ENCODE peak calls at places on chromosomes 11 and 22, in ten cellular contexts. J, I, T, L, Q, B, V, F, C and M are unnamed samples.

GRCh38 chr11:3181722-3182461 is 16.8 kb upstream of the OSBPL5 start:
- DNase-seq in J (no peak), I (no peak), L (no peak), C (peak), Q (no peak), B (no peak), V (no peak), F (peak), T (no peak), M (no peak)

GRCh38 chr11:76543006-76543703 is 98.3 kb downstream of the EMSY start:
- DNase-seq in B (peak), Q (no peak), L (no peak), V (no peak), F (no peak), C (no peak), T (no peak), J (no peak), I (no peak), M (no peak)

GRCh38 chr22:23847310-23847920 is 8.6 kb upstream of the DERL3 start:
- DNase-seq in C (no peak), I (no peak), Q (no peak), T (no peak), B (no peak), V (no peak), F (no peak), J (no peak), L (no peak), M (no peak)

GRCh38 chr11:74366576-74366975 is 31.7 kb downstream of the PGM2L1 start:
- DNase-seq in L (peak), F (peak), V (no peak), I (no peak), B (peak), Q (peak), T (no peak), J (no peak), C (no peak), M (no peak)

GRCh38 chr11:88404932-88405710 is 67.6 kb upstream of the CTSC start:
- DNase-seq in L (no peak), B (no peak), J (no peak), I (no peak), V (no peak), T (no peak), C (no peak), Q (no peak), F (no peak), M (no peak)

GRCh38 chr11:85040166-85040565 is 587.0 kb downstream of the DLG2 start:
- DNase-seq in C (no peak), B (peak), F (no peak), L (peak), V (no peak), T (no peak), Q (peak), J (no peak), I (no peak), M (no peak)

GRCh38 chr22:46791201-46791731 is 28.8 kb downstream of the TBC1D22A start:
- DNase-seq in V (peak), T (peak), B (peak), C (no peak), I (no peak), J (no peak), F (no peak), Q (peak), L (no peak), M (no peak)

GRCh38 chr11:16871368-16871767 is 132.9 kb downstream of the C11orf58 start:
- DNase-seq in T (no peak), F (no peak), I (no peak), V (no peak), L (no peak), B (no peak), C (no peak), Q (no peak), J (no peak), M (no peak)

GRCh38 chr22:45529966-45530575 is 27.4 kb downstream of the FBLN1 start:
- DNase-seq in T (no peak), C (no peak), Q (peak), B (peak), V (no peak), I (no peak), J (no peak), L (peak), F (no peak), M (no peak)

GRCh38 chr11:35138606-35138948 is 394 bp upstream of the CD44 start:
- DNase-seq in F (no peak), B (no peak), V (no peak), C (no peak), L (no peak), I (no peak), J (no peak), Q (no peak), T (no peak), M (no peak)

GRCh38 chr11:1832989-1833365 is 1.8 kb upstream of the SYT8 start:
- DNase-seq in T (no peak), C (peak), V (no peak), L (no peak), Q (no peak), F (peak), J (no peak), I (peak), B (no peak), M (no peak)

GRCh38 chr11:82974135-82974534 is 72.6 kb downstream of the DDIAS start:
- DNase-seq in Q (no peak), F (no peak), B (no peak), C (no peak), J (no peak), L (no peak), I (no peak), V (no peak), T (no peak), M (no peak)

DNA sequence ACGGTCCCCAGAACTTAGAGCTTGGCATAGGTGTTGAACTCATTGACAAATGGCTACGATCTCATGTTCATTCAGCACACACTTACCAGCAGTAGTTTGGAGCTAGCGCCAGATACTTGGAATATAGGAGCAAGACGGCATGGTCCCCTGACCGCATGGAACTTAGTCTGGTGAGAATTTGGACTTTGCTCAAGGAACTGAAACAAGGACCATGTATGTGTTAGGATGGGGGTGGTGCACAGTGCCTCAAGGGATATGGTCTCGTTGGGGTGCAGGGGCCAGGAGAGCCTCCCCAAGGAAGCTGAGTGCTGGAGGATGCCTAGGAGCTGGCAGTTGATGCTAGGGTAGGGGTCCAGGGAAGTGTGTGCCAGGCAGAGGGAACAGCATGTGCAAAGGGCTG is 119.2 kb downstream of the KIAA1671 start:
- DNase-seq in C (no peak), I (no peak), V (no peak), L (no peak), F (no peak), Q (no peak), J (no peak), T (no peak), B (no peak), M (no peak)
- H3K4me3 ChIP-seq in C (no peak), I (no peak), V (no peak), L (no peak), F (no peak), Q (no peak), J (peak), T (no peak), B (no peak), M (peak)

DNA sequence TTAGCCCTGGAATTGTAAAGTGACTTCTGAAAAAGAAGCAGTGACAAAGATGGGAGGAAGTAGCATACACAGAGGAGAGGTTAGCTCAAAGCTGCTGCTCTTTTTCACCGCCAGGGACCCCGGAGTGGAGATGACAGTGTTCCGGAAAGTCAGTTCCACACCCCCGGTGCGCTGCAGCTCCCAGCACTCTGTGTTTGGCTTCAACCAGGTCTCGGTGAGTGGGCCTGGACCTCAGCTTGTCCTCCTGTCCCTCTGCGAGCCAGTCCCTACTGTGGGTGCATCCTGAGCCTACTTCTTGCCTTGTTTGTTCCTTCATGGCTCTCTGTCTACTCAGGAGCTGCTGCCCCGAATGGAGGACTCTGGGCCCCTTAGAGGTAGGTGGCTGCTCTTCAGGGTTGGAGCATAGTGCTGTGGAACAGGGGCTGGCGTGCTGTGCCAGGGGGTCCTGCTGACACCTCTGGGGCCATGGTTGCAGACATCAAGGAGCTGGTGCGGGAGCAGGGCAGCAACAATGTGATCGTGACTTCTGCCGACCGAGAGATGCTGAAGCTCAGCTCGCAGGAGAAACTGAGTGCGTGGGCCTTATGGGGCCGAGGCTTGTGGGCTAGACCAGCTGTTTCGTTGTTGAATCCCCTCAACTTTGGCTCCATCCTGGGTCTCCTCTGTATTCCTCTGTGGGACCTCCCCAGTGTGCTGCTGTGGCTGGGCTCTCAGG is 1.7 kb downstream of the PCNX3 start:
- DNase-seq in V (no peak), F (no peak), I (no peak), Q (no peak), B (no peak), L (no peak), J (no peak), C (no peak), T (no peak), M (no peak)
- H3K4me3 ChIP-seq in V (no peak), F (no peak), I (no peak), Q (peak), B (no peak), L (peak), J (peak), C (peak), T (peak), M (peak)

GRCh38 chr11:64305075-64305690 is at the start of gene ESRRA:
- DNase-seq in F (peak), J (peak), V (peak), L (peak), C (peak), B (peak), I (peak), T (peak), Q (peak), M (peak)
- H3K4me3 ChIP-seq in F (peak), J (peak), V (peak), L (peak), C (peak), B (peak), I (peak), T (peak), Q (peak), M (peak)

GRCh38 chr22:28348613-28349012 is 331.0 kb downstream of the TTC28 start:
- DNase-seq in Q (no peak), T (no peak), V (no peak), I (no peak), C (no peak), J (no peak), B (no peak), F (no peak), L (no peak), M (no peak)

GRCh38 chr22:28341001-28341400 is 338.6 kb downstream of the TTC28 start:
- DNase-seq in T (no peak), Q (peak), F (no peak), J (no peak), C (no peak), L (peak), B (peak), V (no peak), I (no peak), M (no peak)

GRCh38 chr22:28345304-28345703 is 334.3 kb downstream of the TTC28 start:
- DNase-seq in Q (peak), L (peak), C (no peak), I (no peak), T (no peak), F (peak), J (no peak), B (no peak), V (no peak), M (no peak)

GRCh38 chr22:28346308-28346707 is 333.3 kb downstream of the TTC28 start:
- DNase-seq in I (no peak), V (no peak), B (no peak), J (no peak), F (no peak), L (no peak), C (no peak), Q (no peak), T (no peak), M (no peak)

GRCh38 chr22:28344893-28345292 is 334.7 kb downstream of the TTC28 start:
- DNase-seq in V (no peak), B (peak), L (no peak), T (no peak), I (no peak), Q (peak), F (no peak), J (no peak), C (no peak), M (no peak)
- H3K4me3 ChIP-seq in V (no peak), B (no peak), L (peak), T (no peak), I (no peak), Q (no peak), F (no peak), J (no peak), C (no peak), M (no peak)

DNA sequence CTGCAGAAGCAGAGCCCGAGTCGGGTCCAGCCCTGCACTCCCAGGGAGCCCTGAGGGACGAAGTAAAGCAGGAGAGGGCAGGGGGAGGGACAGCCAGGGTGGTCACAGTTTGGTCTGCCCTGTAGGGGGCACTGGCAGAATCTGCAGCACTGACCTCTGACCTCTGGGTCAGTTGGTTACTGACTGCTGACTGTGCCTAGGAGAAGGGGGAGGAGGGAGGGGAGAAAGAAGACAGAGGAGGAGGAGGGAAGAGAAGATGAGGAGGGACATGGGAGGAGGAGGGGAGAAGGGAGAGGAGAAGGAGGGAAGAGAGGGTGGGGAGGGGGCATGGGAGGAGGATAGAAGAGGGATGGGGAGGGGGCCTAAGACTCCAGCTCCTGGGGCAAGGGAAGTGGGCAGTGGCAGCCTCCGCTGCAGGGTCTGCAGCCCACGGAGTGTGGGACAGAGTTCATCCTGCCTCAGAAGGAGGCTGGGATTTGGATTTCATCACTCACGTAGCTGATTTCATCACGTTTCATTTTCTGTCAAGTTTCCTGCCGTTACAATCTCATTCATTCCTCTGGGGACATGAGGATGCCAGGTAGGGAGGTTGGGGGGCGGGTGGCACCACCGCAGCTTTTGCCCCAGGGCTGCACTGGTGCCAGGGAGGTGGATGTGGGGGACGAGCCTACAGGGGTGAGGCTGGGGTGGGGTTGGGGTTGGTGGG is 55.2 kb downstream of the FLRT1 start:
- DNase-seq in I (no peak), Q (peak), C (no peak), F (peak), T (peak), V (no peak), J (no peak), B (peak), L (peak), M (no peak)
- H3K4me3 ChIP-seq in I (no peak), Q (no peak), C (no peak), F (no peak), T (peak), V (no peak), J (no peak), B (no peak), L (no peak), M (no peak)